ENCODE peak calls at places on chromosome 3, in five cellular contexts. N is colonic mucosa, V is suprapubic skin, P is AG08395, L is NCI-H1105. U is an unnamed sample.

GRCh38 chr3:40299130-40299720 is 10.3 kb upstream of the EIF1B start:
- DNase-seq in P (no peak), N (no peak), V (no peak), L (no peak), U (no peak)

GRCh38 chr3:14178247-14179113 is at the start of the genes LSM3 and XPC:
- DNase-seq in P (peak; percentile 97), L (peak; percentile 83), V (peak; percentile 99), N (peak; percentile 98), U (peak; percentile 99)

GRCh38 chr3:125375950-125376679 is 990 bp upstream of the ZNF148 start:
- DNase-seq in L (peak; percentile 77), N (peak; percentile 20), P (no peak), V (no peak), U (no peak)

GRCh38 chr3:185399629-185400339 is 36.8 kb downstream of the MAP3K13 start:
- DNase-seq in P (no peak), L (no peak), V (no peak), N (no peak), U (no peak)

GRCh38 chr3:45761831-45762230 is 34.5 kb downstream of the SLC6A20 start:
- DNase-seq in L (no peak), V (no peak), P (no peak), N (no peak), U (no peak)

GRCh38 chr3:57142335-57142734 is 22.8 kb downstream of the IL17RD start:
- DNase-seq in N (no peak), V (no peak), P (no peak), L (no peak), U (no peak)

GRCh38 chr3:133849346-133849745 is 43.7 kb downstream of the SRPRB start:
- DNase-seq in L (no peak), N (no peak), V (no peak), P (no peak), U (no peak)

GRCh38 chr3:46717447-46718231 is at the start of gene PRSS50:
- DNase-seq in P (no peak), V (no peak), L (no peak), N (peak; percentile 12), U (peak; percentile 43)

GRCh38 chr3:113585720-113586119 is 53.4 kb downstream of the SIDT1 start:
- DNase-seq in L (no peak), P (no peak), V (no peak), N (no peak), U (no peak)

GRCh38 chr3:53382106-53382505 is 34.8 kb upstream of the DCP1A start:
- DNase-seq in V (no peak), N (no peak), P (no peak), L (no peak), U (no peak)

GRCh38 chr3:11001020-11001657 is 8.6 kb downstream of the SLC6A1 start:
- DNase-seq in V (no peak), L (no peak), P (no peak), N (no peak), U (peak; percentile 73)

GRCh38 chr3:46017720-46018119 is 9.6 kb downstream of the XCR1 start:
- DNase-seq in V (no peak), L (no peak), N (no peak), P (peak; percentile 19), U (no peak)

GRCh38 chr3:127822166-127822835 is at the start of gene MGLL:
- DNase-seq in P (peak; percentile 54), N (peak; percentile 66), L (no peak), V (no peak), U (peak; percentile 56)

GRCh38 chr3:165983284-165983683 is 146.1 kb upstream of the BCHE start:
- DNase-seq in L (no peak), P (no peak), V (no peak), N (no peak), U (no peak)

GRCh38 chr3:94596887-94597537 is 534.2 kb downstream of the NSUN3 start:
- DNase-seq in N (no peak), P (no peak), V (no peak), L (no peak), U (no peak)

GRCh38 chr3:11077466-11077865 is 76.8 kb upstream of the HRH1 start:
- DNase-seq in N (no peak), L (no peak), V (no peak), P (peak; percentile 67), U (no peak)

GRCh38 chr3:111999924-112000835 is 1.5 kb downstream of the TAGLN3 start:
- DNase-seq in V (no peak), L (no peak), N (no peak), P (no peak), U (no peak)

GRCh38 chr3:13073042-13073906 is at the start of gene IQSEC1:
- DNase-seq in P (peak; percentile 24), V (no peak), L (peak; percentile 70), N (peak; percentile 29), U (no peak)

GRCh38 chr3:63349583-63350177 is 71.6 kb downstream of the SYNPR start:
- DNase-seq in N (peak; percentile 71), P (peak; percentile 56), L (peak; percentile 60), V (no peak), U (peak; percentile 48)

GRCh38 chr3:52705688-52706686 is at the start of the genes GLT8D1 and SPCS1:
- DNase-seq in N (peak; percentile 84), P (peak; percentile 92), V (peak; percentile 88), L (peak; percentile 63), U (peak; percentile 89)

GRCh38 chr3:75042941-75043340 is 428.5 kb upstream of the CNTN3 start:
- DNase-seq in L (no peak), P (no peak), V (no peak), N (no peak), U (no peak)

GRCh38 chr3:178479860-178480259 is 56.4 kb upstream of the KCNMB2 start:
- DNase-seq in P (no peak), L (peak; percentile 37), V (no peak), N (no peak), U (no peak)

GRCh38 chr3:122826315-122826714 is 31.4 kb downstream of the SLC49A4 start:
- DNase-seq in V (no peak), L (no peak), N (no peak), P (no peak), U (no peak)

GRCh38 chr3:53286727-53287412 is 31.0 kb upstream of the TKT start:
- DNase-seq in P (no peak), L (no peak), N (no peak), V (no peak), U (no peak)

GRCh38 chr3:14001136-14001535 is 121.3 kb upstream of the WNT7A start:
- DNase-seq in V (no peak), L (no peak), P (no peak), N (no peak), U (no peak)

U was measured in left lobe of liver.